ENCODE peak calls at places on chromosomes 11 and 22, in four cellular contexts. One of them, this sample, is unnamed.

GRCh38 chr11:86101941-86102407 is 33.1 kb upstream of the PICALM start:
- DNase-seq in CD4-positive, alpha-beta T cell: no peak
- DNase-seq in mammary epithelial cell: peak
- DNase-seq in upper lobe of right lung: no peak
- DNase-seq in this sample: peak

GRCh38 chr22:41912338-41913039 is 2.4 kb downstream of the SHISA8 start:
- DNase-seq in mammary epithelial cell: no peak
- DNase-seq in upper lobe of right lung: no peak
- DNase-seq in CD4-positive, alpha-beta T cell: no peak
- DNase-seq in this sample: no peak

GRCh38 chr11:114318361-114318760 is 22.2 kb downstream of the NNMT start:
- DNase-seq in CD4-positive, alpha-beta T cell: no peak
- DNase-seq in upper lobe of right lung: no peak
- DNase-seq in mammary epithelial cell: no peak
- DNase-seq in this sample: no peak

GRCh38 chr11:71443736-71444410 is 4.3 kb downstream of the DHCR7 start:
- DNase-seq in upper lobe of right lung: no peak
- DNase-seq in CD4-positive, alpha-beta T cell: no peak
- DNase-seq in mammary epithelial cell: no peak
- DNase-seq in this sample: no peak

GRCh38 chr11:65622011-65622410 is 6.4 kb downstream of the PCNX3 start:
- DNase-seq in CD4-positive, alpha-beta T cell: no peak
- DNase-seq in mammary epithelial cell: no peak
- DNase-seq in upper lobe of right lung: no peak
- DNase-seq in this sample: no peak

GRCh38 chr11:131544591-131544990 is 174.2 kb downstream of the NTM start:
- DNase-seq in mammary epithelial cell: no peak
- DNase-seq in upper lobe of right lung: no peak
- DNase-seq in CD4-positive, alpha-beta T cell: no peak
- DNase-seq in this sample: no peak

GRCh38 chr11:22416462-22416861 is 78.3 kb downstream of the SLC17A6 start:
- DNase-seq in mammary epithelial cell: peak
- DNase-seq in CD4-positive, alpha-beta T cell: no peak
- DNase-seq in upper lobe of right lung: no peak
- DNase-seq in this sample: no peak

GRCh38 chr11:2306971-2307732 is 5.3 kb downstream of the TSPAN32 start:
- DNase-seq in CD4-positive, alpha-beta T cell: no peak
- DNase-seq in upper lobe of right lung: peak
- DNase-seq in mammary epithelial cell: no peak
- DNase-seq in this sample: no peak

GRCh38 chr11:65290448-65291165 is 24.1 kb upstream of the CDC42EP2 start:
- DNase-seq in mammary epithelial cell: peak
- DNase-seq in CD4-positive, alpha-beta T cell: no peak
- DNase-seq in upper lobe of right lung: peak
- DNase-seq in this sample: no peak

GRCh38 chr11:119101367-119101758 is 290 bp downstream of the DPAGT1 start:
- DNase-seq in upper lobe of right lung: no peak
- DNase-seq in CD4-positive, alpha-beta T cell: no peak
- DNase-seq in mammary epithelial cell: no peak
- DNase-seq in this sample: no peak

GRCh38 chr11:44388828-44389645 is 79.1 kb upstream of the ALX4 start:
- DNase-seq in upper lobe of right lung: peak
- DNase-seq in mammary epithelial cell: no peak
- DNase-seq in CD4-positive, alpha-beta T cell: no peak
- DNase-seq in this sample: no peak

GRCh38 chr11:35629914-35630313 is 11.7 kb downstream of the FJX1 start:
- DNase-seq in mammary epithelial cell: peak
- DNase-seq in CD4-positive, alpha-beta T cell: no peak
- DNase-seq in upper lobe of right lung: no peak
- DNase-seq in this sample: peak

GRCh38 chr11:22657101-22657694 is 9.2 kb upstream of the GAS2 start:
- DNase-seq in CD4-positive, alpha-beta T cell: no peak
- DNase-seq in upper lobe of right lung: no peak
- DNase-seq in mammary epithelial cell: no peak
- DNase-seq in this sample: no peak

GRCh38 chr11:63866211-63866610 is 27.3 kb downstream of the MARK2 start:
- DNase-seq in CD4-positive, alpha-beta T cell: peak
- DNase-seq in mammary epithelial cell: peak
- DNase-seq in upper lobe of right lung: peak
- DNase-seq in this sample: no peak

GRCh38 chr11:45458269-45458668 is 172.1 kb upstream of the SYT13 start:
- DNase-seq in CD4-positive, alpha-beta T cell: no peak
- DNase-seq in mammary epithelial cell: no peak
- DNase-seq in upper lobe of right lung: no peak
- DNase-seq in this sample: no peak

GRCh38 chr11:118007040-118007439 is 20.8 kb downstream of the IL10RA start:
- DNase-seq in CD4-positive, alpha-beta T cell: no peak
- DNase-seq in mammary epithelial cell: no peak
- DNase-seq in upper lobe of right lung: no peak
- DNase-seq in this sample: no peak

GRCh38 chr11:116936754-116937153 is 99.3 kb upstream of the APOA1 start:
- DNase-seq in upper lobe of right lung: no peak
- DNase-seq in CD4-positive, alpha-beta T cell: no peak
- DNase-seq in mammary epithelial cell: no peak
- DNase-seq in this sample: no peak

GRCh38 chr22:23133922-23134321 is 7.9 kb downstream of the RSPH14 start:
- DNase-seq in mammary epithelial cell: no peak
- DNase-seq in CD4-positive, alpha-beta T cell: no peak
- DNase-seq in upper lobe of right lung: no peak
- DNase-seq in this sample: no peak

GRCh38 chr11:98793276-98793675 is 227.5 kb upstream of the CNTN5 start:
- DNase-seq in upper lobe of right lung: no peak
- DNase-seq in mammary epithelial cell: no peak
- DNase-seq in CD4-positive, alpha-beta T cell: no peak
- DNase-seq in this sample: no peak

GRCh38 chr11:7292902-7293301 is 41.2 kb downstream of the SYT9 start:
- DNase-seq in CD4-positive, alpha-beta T cell: no peak
- DNase-seq in mammary epithelial cell: no peak
- DNase-seq in upper lobe of right lung: no peak
- DNase-seq in this sample: no peak

GRCh38 chr11:103659138-103659734 is 377.2 kb upstream of the DDI1 start:
- DNase-seq in CD4-positive, alpha-beta T cell: no peak
- DNase-seq in mammary epithelial cell: peak
- DNase-seq in upper lobe of right lung: no peak
- DNase-seq in this sample: no peak

GRCh38 chr22:40265783-40266182 is 80.5 kb upstream of the ADSL start:
- DNase-seq in upper lobe of right lung: no peak
- DNase-seq in mammary epithelial cell: no peak
- DNase-seq in CD4-positive, alpha-beta T cell: no peak
- DNase-seq in this sample: no peak

GRCh38 chr11:14012836-14013235 is 50.3 kb downstream of the SPON1 start:
- DNase-seq in CD4-positive, alpha-beta T cell: no peak
- DNase-seq in mammary epithelial cell: no peak
- DNase-seq in upper lobe of right lung: no peak
- DNase-seq in this sample: no peak

GRCh38 chr11:113578715-113579250 is 103.6 kb upstream of the DRD2 start:
- DNase-seq in mammary epithelial cell: no peak
- DNase-seq in CD4-positive, alpha-beta T cell: no peak
- DNase-seq in upper lobe of right lung: no peak
- DNase-seq in this sample: no peak

GRCh38 chr11:57290288-57290687 is 34.5 kb downstream of the TNKS1BP1 start:
- DNase-seq in CD4-positive, alpha-beta T cell: no peak
- DNase-seq in mammary epithelial cell: peak
- DNase-seq in upper lobe of right lung: no peak
- DNase-seq in this sample: no peak

GRCh38 chr11:9594267-9595046 is 21.0 kb downstream of the WEE1 start:
- DNase-seq in CD4-positive, alpha-beta T cell: no peak
- DNase-seq in upper lobe of right lung: no peak
- DNase-seq in mammary epithelial cell: no peak
- DNase-seq in this sample: no peak

GRCh38 chr11:64120951-64121569 is 44.9 kb downstream of the MACROD1 start:
- DNase-seq in upper lobe of right lung: no peak
- DNase-seq in CD4-positive, alpha-beta T cell: no peak
- DNase-seq in mammary epithelial cell: peak
- DNase-seq in this sample: peak

GRCh38 chr11:119641991-119642745 is 86.8 kb downstream of the NECTIN1 start:
- DNase-seq in CD4-positive, alpha-beta T cell: no peak
- DNase-seq in upper lobe of right lung: no peak
- DNase-seq in mammary epithelial cell: peak
- DNase-seq in this sample: no peak

GRCh38 chr11:113338730-113339129 is 24.3 kb downstream of the TTC12 start:
- DNase-seq in CD4-positive, alpha-beta T cell: no peak
- DNase-seq in upper lobe of right lung: no peak
- DNase-seq in mammary epithelial cell: no peak
- DNase-seq in this sample: no peak

GRCh38 chr11:32890843-32891656 is 1.6 kb upstream of the QSER1 start:
- DNase-seq in CD4-positive, alpha-beta T cell: no peak
- DNase-seq in upper lobe of right lung: no peak
- DNase-seq in mammary epithelial cell: no peak
- DNase-seq in this sample: no peak

GRCh38 chr22:45645526-45646414 is 25.9 kb upstream of the ATXN10 start:
- DNase-seq in mammary epithelial cell: peak
- DNase-seq in upper lobe of right lung: peak
- DNase-seq in CD4-positive, alpha-beta T cell: peak
- DNase-seq in this sample: no peak

GRCh38 chr22:23856721-23857605 is 712 bp upstream of the SLC2A11 start:
- DNase-seq in upper lobe of right lung: peak
- DNase-seq in CD4-positive, alpha-beta T cell: no peak
- DNase-seq in mammary epithelial cell: peak
- DNase-seq in this sample: no peak

GRCh38 chr22:32494971-32495370 is 20.4 kb downstream of the FBXO7 start:
- DNase-seq in mammary epithelial cell: no peak
- DNase-seq in CD4-positive, alpha-beta T cell: no peak
- DNase-seq in upper lobe of right lung: no peak
- DNase-seq in this sample: no peak

GRCh38 chr11:31997955-31998354 is 92.9 kb upstream of the RCN1 start:
- DNase-seq in CD4-positive, alpha-beta T cell: no peak
- DNase-seq in mammary epithelial cell: no peak
- DNase-seq in upper lobe of right lung: no peak
- DNase-seq in this sample: no peak

GRCh38 chr11:59783632-59784090 is 26.9 kb downstream of the MRPL16 start:
- DNase-seq in mammary epithelial cell: no peak
- DNase-seq in CD4-positive, alpha-beta T cell: no peak
- DNase-seq in upper lobe of right lung: no peak
- DNase-seq in this sample: no peak

GRCh38 chr22:24518774-24519485 is 23.8 kb downstream of the UPB1 start:
- DNase-seq in mammary epithelial cell: no peak
- DNase-seq in CD4-positive, alpha-beta T cell: no peak
- DNase-seq in upper lobe of right lung: no peak
- DNase-seq in this sample: no peak

GRCh38 chr22:45472426-45472825 is 30.3 kb upstream of the FBLN1 start:
- DNase-seq in upper lobe of right lung: peak
- DNase-seq in mammary epithelial cell: peak
- DNase-seq in CD4-positive, alpha-beta T cell: no peak
- DNase-seq in this sample: no peak

GRCh38 chr11:132072880-132073213 is 702.4 kb downstream of the NTM start:
- DNase-seq in upper lobe of right lung: no peak
- DNase-seq in CD4-positive, alpha-beta T cell: no peak
- DNase-seq in mammary epithelial cell: no peak
- DNase-seq in this sample: no peak

GRCh38 chr22:38296372-38296771 is 20.9 kb downstream of the CSNK1E start:
- DNase-seq in upper lobe of right lung: no peak
- DNase-seq in mammary epithelial cell: peak
- DNase-seq in CD4-positive, alpha-beta T cell: no peak
- DNase-seq in this sample: no peak
- H3K27ac ChIP-seq in upper lobe of right lung: no peak
- H3K27ac ChIP-seq in mammary epithelial cell: peak
- H3K27ac ChIP-seq in CD4-positive, alpha-beta T cell: no peak
- H3K27ac ChIP-seq in this sample: peak

DNA sequence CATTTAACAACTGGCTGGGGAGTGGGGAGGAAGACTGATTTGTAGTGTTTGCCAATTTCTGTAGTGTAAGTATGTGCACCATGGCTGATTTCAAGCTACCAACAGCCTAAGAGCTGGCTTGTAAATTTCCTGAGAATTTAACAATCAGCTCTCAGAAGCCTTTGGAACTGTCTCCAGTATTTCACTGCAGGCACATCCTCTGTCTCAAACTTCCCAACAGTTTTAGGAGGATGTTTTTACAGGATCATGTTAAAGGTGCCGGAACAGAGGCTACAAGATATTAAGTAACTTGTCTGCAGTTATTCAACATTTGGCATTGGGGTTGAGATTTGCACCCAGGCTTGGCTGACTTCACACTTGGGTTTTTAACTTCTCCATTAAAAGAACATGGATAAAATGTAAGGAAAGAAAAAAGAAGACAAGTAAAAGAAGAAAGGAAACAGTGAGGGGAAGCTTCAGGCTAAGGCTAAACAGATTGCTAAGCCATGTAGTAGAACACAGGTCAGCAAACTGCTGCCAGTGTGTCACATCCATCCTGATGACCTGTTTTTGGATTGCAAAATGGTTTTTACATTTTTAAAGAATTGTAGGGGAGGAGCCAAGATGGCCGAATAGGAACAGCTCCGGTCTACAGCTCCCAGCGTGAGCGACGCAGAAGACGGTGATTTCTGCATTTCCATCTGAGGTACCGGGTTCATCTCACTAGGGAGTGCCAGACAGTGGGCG is 204.8 kb upstream of the SESN3 start:
- DNase-seq in mammary epithelial cell: no peak
- DNase-seq in CD4-positive, alpha-beta T cell: no peak
- DNase-seq in upper lobe of right lung: no peak
- DNase-seq in this sample: no peak
- H3K27ac ChIP-seq in mammary epithelial cell: no peak
- H3K27ac ChIP-seq in CD4-positive, alpha-beta T cell: no peak
- H3K27ac ChIP-seq in upper lobe of right lung: no peak
- H3K27ac ChIP-seq in this sample: no peak

GRCh38 chr11:100684101-100685065 is 2.7 kb upstream of the ARHGAP42 start:
- DNase-seq in mammary epithelial cell: peak
- DNase-seq in upper lobe of right lung: no peak
- DNase-seq in CD4-positive, alpha-beta T cell: no peak
- DNase-seq in this sample: no peak
- H3K27ac ChIP-seq in mammary epithelial cell: peak
- H3K27ac ChIP-seq in upper lobe of right lung: peak
- H3K27ac ChIP-seq in CD4-positive, alpha-beta T cell: no peak
- H3K27ac ChIP-seq in this sample: peak

GRCh38 chr22:29202231-29203192 is 3.2 kb upstream of the EMID1 start:
- DNase-seq in upper lobe of right lung: no peak
- DNase-seq in mammary epithelial cell: no peak
- DNase-seq in CD4-positive, alpha-beta T cell: no peak
- DNase-seq in this sample: no peak
- H3K27ac ChIP-seq in upper lobe of right lung: peak
- H3K27ac ChIP-seq in mammary epithelial cell: no peak
- H3K27ac ChIP-seq in CD4-positive, alpha-beta T cell: no peak
- H3K27ac ChIP-seq in this sample: no peak

GRCh38 chr22:35538801-35539321 is 1.8 kb upstream of the RASD2 start:
- DNase-seq in CD4-positive, alpha-beta T cell: no peak
- DNase-seq in upper lobe of right lung: no peak
- DNase-seq in mammary epithelial cell: peak
- DNase-seq in this sample: no peak
- H3K27ac ChIP-seq in CD4-positive, alpha-beta T cell: no peak
- H3K27ac ChIP-seq in upper lobe of right lung: no peak
- H3K27ac ChIP-seq in mammary epithelial cell: no peak
- H3K27ac ChIP-seq in this sample: no peak

DNA sequence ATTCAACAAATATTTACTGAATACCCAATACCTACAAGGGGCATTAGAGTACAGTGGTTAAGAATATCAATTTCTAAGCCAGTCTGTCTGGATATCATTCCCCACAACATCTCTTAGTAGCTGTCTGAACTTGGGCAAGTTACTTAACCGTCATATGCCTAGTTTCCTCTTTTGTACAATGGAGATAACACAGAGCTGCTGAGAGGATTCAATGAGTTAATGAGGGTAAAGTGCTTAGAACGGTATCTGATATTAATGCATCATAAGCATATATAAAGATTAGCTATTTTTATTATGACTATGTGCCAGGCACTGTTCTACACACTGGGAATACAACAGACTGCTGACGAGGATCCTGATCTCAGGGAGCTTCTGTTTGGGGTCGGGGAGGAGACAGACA is 116.4 kb downstream of the APOL5 start:
- DNase-seq in CD4-positive, alpha-beta T cell: no peak
- DNase-seq in upper lobe of right lung: no peak
- DNase-seq in mammary epithelial cell: no peak
- DNase-seq in this sample: no peak
- H3K27ac ChIP-seq in CD4-positive, alpha-beta T cell: no peak
- H3K27ac ChIP-seq in upper lobe of right lung: no peak
- H3K27ac ChIP-seq in mammary epithelial cell: peak
- H3K27ac ChIP-seq in this sample: peak